ENCODE peak calls at places on chromosomes 4 and X, in ten cellular contexts. One of them, this sample, is unnamed.
A peak's percentile ranks its signal among the peaks of the same experiment; 100 is the strongest.

GRCh38 chr4:17788956-17789355 is 7.5 kb upstream of the FAM184B start:
- DNase-seq in effector memory CD4-positive, alpha-beta T cell: no peak
- DNase-seq in pancreas: no peak
- DNase-seq in psoas muscle: no peak
- DNase-seq in colonic mucosa: no peak
- DNase-seq in K562: no peak
- DNase-seq in testis: no peak
- DNase-seq in lung: no peak
- DNase-seq in upper lobe of right lung: no peak
- DNase-seq in mesenchymal stem cell: no peak
- DNase-seq in this sample: no peak

GRCh38 chr4:128812360-128812958 is 3.0 kb downstream of the JADE1 start:
- DNase-seq in pancreas: peak; percentile 73
- DNase-seq in lung: peak; percentile 50
- DNase-seq in K562: peak; percentile 71
- DNase-seq in effector memory CD4-positive, alpha-beta T cell: peak; percentile 4
- DNase-seq in mesenchymal stem cell: peak; percentile 83
- DNase-seq in psoas muscle: no peak
- DNase-seq in colonic mucosa: peak; percentile 38
- DNase-seq in upper lobe of right lung: no peak
- DNase-seq in testis: peak; percentile 63
- DNase-seq in this sample: peak; percentile 69

GRCh38 chr4:169208516-169208915 is 62.2 kb downstream of the SH3RF1 start:
- DNase-seq in lung: no peak
- DNase-seq in colonic mucosa: no peak
- DNase-seq in testis: no peak
- DNase-seq in upper lobe of right lung: no peak
- DNase-seq in pancreas: no peak
- DNase-seq in K562: no peak
- DNase-seq in mesenchymal stem cell: no peak
- DNase-seq in effector memory CD4-positive, alpha-beta T cell: no peak
- DNase-seq in psoas muscle: no peak
- DNase-seq in this sample: no peak

GRCh38 chrX:130028196-130028595 is 45.8 kb downstream of the BCORL1 start:
- DNase-seq in colonic mucosa: peak; percentile 52
- DNase-seq in testis: peak; percentile 50
- DNase-seq in K562: peak; percentile 59
- DNase-seq in mesenchymal stem cell: peak; percentile 29
- DNase-seq in upper lobe of right lung: peak; percentile 76
- DNase-seq in pancreas: peak; percentile 80
- DNase-seq in psoas muscle: peak; percentile 77
- DNase-seq in lung: peak; percentile 36
- DNase-seq in effector memory CD4-positive, alpha-beta T cell: peak; percentile 6
- DNase-seq in this sample: no peak

GRCh38 chr4:11669156-11669555 is 240.5 kb upstream of the HS3ST1 start:
- DNase-seq in effector memory CD4-positive, alpha-beta T cell: no peak
- DNase-seq in colonic mucosa: no peak
- DNase-seq in upper lobe of right lung: no peak
- DNase-seq in pancreas: no peak
- DNase-seq in lung: no peak
- DNase-seq in psoas muscle: no peak
- DNase-seq in K562: no peak
- DNase-seq in mesenchymal stem cell: peak; percentile 56
- DNase-seq in testis: no peak
- DNase-seq in this sample: no peak

GRCh38 chr4:73391774-73392173 is 12.3 kb upstream of the ALB start:
- DNase-seq in testis: no peak
- DNase-seq in colonic mucosa: no peak
- DNase-seq in effector memory CD4-positive, alpha-beta T cell: no peak
- DNase-seq in mesenchymal stem cell: no peak
- DNase-seq in pancreas: no peak
- DNase-seq in K562: no peak
- DNase-seq in psoas muscle: no peak
- DNase-seq in upper lobe of right lung: no peak
- DNase-seq in lung: no peak
- DNase-seq in this sample: no peak

GRCh38 chrX:94662665-94663064 is 988.7 kb downstream of the FAM133A start:
- DNase-seq in pancreas: no peak
- DNase-seq in lung: no peak
- DNase-seq in colonic mucosa: no peak
- DNase-seq in psoas muscle: no peak
- DNase-seq in testis: no peak
- DNase-seq in upper lobe of right lung: no peak
- DNase-seq in K562: no peak
- DNase-seq in effector memory CD4-positive, alpha-beta T cell: no peak
- DNase-seq in mesenchymal stem cell: no peak
- DNase-seq in this sample: no peak

GRCh38 chr4:175784986-175785525 is 27.0 kb downstream of the GPM6A start:
- DNase-seq in mesenchymal stem cell: no peak
- DNase-seq in psoas muscle: no peak
- DNase-seq in upper lobe of right lung: no peak
- DNase-seq in effector memory CD4-positive, alpha-beta T cell: no peak
- DNase-seq in colonic mucosa: no peak
- DNase-seq in K562: no peak
- DNase-seq in pancreas: no peak
- DNase-seq in lung: no peak
- DNase-seq in testis: no peak
- DNase-seq in this sample: no peak

GRCh38 chrX:2608638-2609430 is 82.3 kb upstream of the CD99 start:
- DNase-seq in testis: peak; percentile 84
- DNase-seq in colonic mucosa: peak; percentile 93
- DNase-seq in mesenchymal stem cell: peak; percentile 88
- DNase-seq in pancreas: peak; percentile 90
- DNase-seq in psoas muscle: peak; percentile 90
- DNase-seq in effector memory CD4-positive, alpha-beta T cell: peak; percentile 70
- DNase-seq in K562: peak; percentile 90
- DNase-seq in lung: peak; percentile 90
- DNase-seq in upper lobe of right lung: peak; percentile 96
- DNase-seq in this sample: peak; percentile 94

GRCh38 chr4:123478859-123479345 is 82.3 kb downstream of the SPRY1 start:
- DNase-seq in colonic mucosa: peak; percentile 38
- DNase-seq in mesenchymal stem cell: peak; percentile 90
- DNase-seq in lung: peak; percentile 75
- DNase-seq in K562: no peak
- DNase-seq in upper lobe of right lung: peak; percentile 80
- DNase-seq in testis: no peak
- DNase-seq in pancreas: no peak
- DNase-seq in effector memory CD4-positive, alpha-beta T cell: no peak
- DNase-seq in psoas muscle: no peak
- DNase-seq in this sample: no peak

GRCh38 chr4:128244379-128244778 is 43.2 kb downstream of the PGRMC2 start:
- DNase-seq in effector memory CD4-positive, alpha-beta T cell: no peak
- DNase-seq in colonic mucosa: no peak
- DNase-seq in psoas muscle: no peak
- DNase-seq in mesenchymal stem cell: peak; percentile 30
- DNase-seq in testis: no peak
- DNase-seq in lung: no peak
- DNase-seq in K562: no peak
- DNase-seq in pancreas: no peak
- DNase-seq in upper lobe of right lung: no peak
- DNase-seq in this sample: no peak

GRCh38 chr4:4390046-4390445 is 3.1 kb downstream of the NSG1 start:
- DNase-seq in lung: no peak
- DNase-seq in K562: no peak
- DNase-seq in pancreas: no peak
- DNase-seq in effector memory CD4-positive, alpha-beta T cell: no peak
- DNase-seq in colonic mucosa: no peak
- DNase-seq in upper lobe of right lung: no peak
- DNase-seq in testis: no peak
- DNase-seq in psoas muscle: no peak
- DNase-seq in mesenchymal stem cell: no peak
- DNase-seq in this sample: no peak

GRCh38 chr4:159179310-159179958 is 76.6 kb downstream of the RAPGEF2 start:
- DNase-seq in testis: no peak
- DNase-seq in colonic mucosa: no peak
- DNase-seq in mesenchymal stem cell: no peak
- DNase-seq in K562: no peak
- DNase-seq in pancreas: no peak
- DNase-seq in lung: no peak
- DNase-seq in effector memory CD4-positive, alpha-beta T cell: no peak
- DNase-seq in upper lobe of right lung: no peak
- DNase-seq in psoas muscle: no peak
- DNase-seq in this sample: no peak

GRCh38 chr4:159178147-159178541 is 75.3 kb downstream of the RAPGEF2 start:
- DNase-seq in psoas muscle: no peak
- DNase-seq in pancreas: no peak
- DNase-seq in lung: no peak
- DNase-seq in upper lobe of right lung: no peak
- DNase-seq in mesenchymal stem cell: peak; percentile 44
- DNase-seq in colonic mucosa: no peak
- DNase-seq in K562: no peak
- DNase-seq in effector memory CD4-positive, alpha-beta T cell: no peak
- DNase-seq in testis: no peak
- DNase-seq in this sample: no peak

GRCh38 chr4:159175165-159175988 is 72.5 kb downstream of the RAPGEF2 start:
- DNase-seq in mesenchymal stem cell: peak; percentile 91
- DNase-seq in K562: peak; percentile 58
- DNase-seq in colonic mucosa: peak; percentile 70
- DNase-seq in pancreas: no peak
- DNase-seq in testis: peak; percentile 74
- DNase-seq in effector memory CD4-positive, alpha-beta T cell: peak; percentile 23
- DNase-seq in lung: peak; percentile 66
- DNase-seq in psoas muscle: peak; percentile 62
- DNase-seq in upper lobe of right lung: no peak
- DNase-seq in this sample: peak; percentile 79

GRCh38 chr4:159175989-159176375 is 73.1 kb downstream of the RAPGEF2 start:
- DNase-seq in lung: no peak
- DNase-seq in effector memory CD4-positive, alpha-beta T cell: no peak
- DNase-seq in pancreas: no peak
- DNase-seq in psoas muscle: no peak
- DNase-seq in colonic mucosa: no peak
- DNase-seq in testis: no peak
- DNase-seq in upper lobe of right lung: no peak
- DNase-seq in mesenchymal stem cell: no peak
- DNase-seq in K562: no peak
- DNase-seq in this sample: no peak

GRCh38 chr4:159177265-159178146 is 74.6 kb downstream of the RAPGEF2 start:
- DNase-seq in effector memory CD4-positive, alpha-beta T cell: no peak
- DNase-seq in testis: no peak
- DNase-seq in upper lobe of right lung: no peak
- DNase-seq in colonic mucosa: no peak
- DNase-seq in mesenchymal stem cell: no peak
- DNase-seq in K562: no peak
- DNase-seq in psoas muscle: no peak
- DNase-seq in pancreas: no peak
- DNase-seq in lung: no peak
- DNase-seq in this sample: no peak
- H3K4me1 ChIP-seq in effector memory CD4-positive, alpha-beta T cell: no peaks in the 10 kb centered on the region
- H3K4me1 ChIP-seq in testis: no peaks in the 10 kb centered on the region
- H3K4me1 ChIP-seq in upper lobe of right lung: peaks cover 57% of the 10 kb centered on the region
- H3K4me1 ChIP-seq in colonic mucosa: peaks cover 10% of the 10 kb centered on the region
- H3K4me1 ChIP-seq in mesenchymal stem cell: peaks cover 7% of the 10 kb centered on the region
- H3K4me1 ChIP-seq in K562: peaks cover 3% of the 10 kb centered on the region
- H3K4me1 ChIP-seq in psoas muscle: peaks cover 75% of the 10 kb centered on the region
- H3K4me1 ChIP-seq in pancreas: peaks cover 26% of the 10 kb centered on the region
- H3K4me1 ChIP-seq in lung: peaks cover 22% of the 10 kb centered on the region
- H3K4me1 ChIP-seq in this sample: peaks cover 11% of the 10 kb centered on the region

DNA sequence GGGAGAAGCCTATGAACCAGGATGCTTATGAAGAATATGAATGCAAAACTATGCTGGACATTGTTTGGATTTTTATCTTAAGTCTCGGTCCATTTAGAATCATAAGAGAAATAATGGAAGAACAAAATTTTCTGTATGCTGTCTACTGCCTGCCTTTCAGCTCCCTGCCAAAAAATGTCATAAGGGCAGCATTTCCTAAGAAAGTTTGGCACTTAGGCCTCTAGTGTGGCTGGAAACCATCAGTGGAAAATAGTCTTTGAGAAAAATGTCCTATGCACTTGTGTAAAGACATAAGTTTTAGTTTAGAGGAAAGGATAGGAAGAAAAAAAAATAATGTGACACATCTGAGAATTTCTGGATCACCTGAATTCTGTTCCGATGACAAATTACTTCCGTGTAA is 365.8 kb upstream of the MAD2L1 start:
- DNase-seq in mesenchymal stem cell: no peak
- DNase-seq in colonic mucosa: no peak
- DNase-seq in K562: no peak
- DNase-seq in pancreas: no peak
- DNase-seq in upper lobe of right lung: no peak
- DNase-seq in testis: no peak
- DNase-seq in psoas muscle: no peak
- DNase-seq in effector memory CD4-positive, alpha-beta T cell: no peak
- DNase-seq in lung: no peak
- DNase-seq in this sample: no peak
- H3K4me3 ChIP-seq in mesenchymal stem cell: no peak overlapping the region
- H3K4me3 ChIP-seq in colonic mucosa: no peak overlapping the region
- H3K4me3 ChIP-seq in K562: no peak overlapping the region
- H3K4me3 ChIP-seq in pancreas: no peak overlapping the region
- H3K4me3 ChIP-seq in upper lobe of right lung: no peak overlapping the region
- H3K4me3 ChIP-seq in testis: no peak overlapping the region
- H3K4me3 ChIP-seq in psoas muscle: no peak overlapping the region
- H3K4me3 ChIP-seq in effector memory CD4-positive, alpha-beta T cell: no peak overlapping the region
- H3K4me3 ChIP-seq in lung: no peak overlapping the region
- H3K4me3 ChIP-seq in this sample: no peak overlapping the region

DNA sequence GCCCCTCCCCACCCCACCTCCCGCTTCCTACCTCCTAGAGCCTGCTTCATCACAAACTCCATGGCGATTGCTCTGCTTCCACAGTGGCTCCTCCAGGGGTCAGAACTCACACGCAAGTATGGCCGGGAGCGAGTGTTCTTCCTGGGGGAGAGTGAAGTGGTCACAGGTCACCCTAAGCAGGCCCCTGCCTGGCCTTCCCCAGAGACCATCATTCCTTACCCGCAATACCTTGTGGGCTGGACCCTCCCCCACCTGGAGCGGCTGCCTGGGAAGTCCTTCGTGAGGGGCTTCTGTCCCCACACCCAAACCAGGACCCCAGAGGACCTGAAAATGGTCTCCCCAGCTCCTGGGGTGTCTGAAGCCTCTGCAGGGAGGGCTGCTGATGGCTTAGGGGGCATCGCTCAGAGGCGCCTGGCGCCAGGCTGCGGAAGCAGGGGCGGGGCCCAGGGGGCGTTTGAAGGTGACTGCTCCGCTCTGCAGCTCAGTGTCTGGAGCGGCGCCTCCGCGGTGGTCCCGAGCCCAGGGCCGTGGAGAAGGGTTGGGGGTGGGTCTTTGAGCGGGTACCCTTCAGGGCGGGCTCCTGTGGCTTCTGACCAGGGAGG is 1.4 kb downstream of the CPLX1 start:
- DNase-seq in testis: no peak
- DNase-seq in pancreas: no peak
- DNase-seq in K562: no peak
- DNase-seq in effector memory CD4-positive, alpha-beta T cell: no peak
- DNase-seq in lung: no peak
- DNase-seq in psoas muscle: peak; percentile 48
- DNase-seq in colonic mucosa: no peak
- DNase-seq in upper lobe of right lung: peak; percentile 57
- DNase-seq in mesenchymal stem cell: peak; percentile 52
- DNase-seq in this sample: no peak
- H3K27me3 ChIP-seq in testis: no peaks in the 10 kb centered on the region
- H3K27me3 ChIP-seq in pancreas: no peaks in the 10 kb centered on the region
- H3K27me3 ChIP-seq in K562: peaks cover 69% of the 10 kb centered on the region
- H3K27me3 ChIP-seq in effector memory CD4-positive, alpha-beta T cell: peaks cover 24% of the 10 kb centered on the region
- H3K27me3 ChIP-seq in lung: no peaks in the 10 kb centered on the region
- H3K27me3 ChIP-seq in psoas muscle: no peaks in the 10 kb centered on the region
- H3K27me3 ChIP-seq in colonic mucosa: peaks cover 37% of the 10 kb centered on the region
- H3K27me3 ChIP-seq in upper lobe of right lung: peaks cover 68% of the 10 kb centered on the region
- H3K27me3 ChIP-seq in mesenchymal stem cell: peaks cover 84% of the 10 kb centered on the region
- H3K27me3 ChIP-seq in this sample: peaks cover 38% of the 10 kb centered on the region

DNA sequence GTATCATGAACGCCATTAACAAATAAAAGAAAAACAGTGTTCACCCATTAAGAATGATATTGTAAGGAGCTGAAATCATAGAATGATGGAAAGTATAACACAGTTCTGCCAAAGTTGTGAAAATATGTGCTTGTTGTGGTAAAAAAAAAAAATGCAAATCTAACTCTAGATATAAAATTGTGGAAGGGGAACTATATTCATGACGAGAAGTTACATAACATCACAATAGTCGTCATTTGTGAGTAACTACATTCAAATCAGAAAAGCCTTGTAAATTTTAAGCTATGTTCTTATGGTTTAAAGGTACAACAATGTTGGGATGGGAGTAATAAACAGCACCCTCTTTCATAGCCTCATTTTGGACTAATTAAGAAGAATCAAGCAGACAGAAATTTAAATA is 57.6 kb upstream of the PRDM8 start:
- DNase-seq in effector memory CD4-positive, alpha-beta T cell: no peak
- DNase-seq in mesenchymal stem cell: no peak
- DNase-seq in pancreas: no peak
- DNase-seq in upper lobe of right lung: no peak
- DNase-seq in K562: no peak
- DNase-seq in psoas muscle: no peak
- DNase-seq in lung: no peak
- DNase-seq in colonic mucosa: no peak
- DNase-seq in testis: no peak
- DNase-seq in this sample: no peak
- H3K4me1 ChIP-seq in effector memory CD4-positive, alpha-beta T cell: peaks cover 8% of the 10 kb centered on the region
- H3K4me1 ChIP-seq in mesenchymal stem cell: no peaks in the 10 kb centered on the region
- H3K4me1 ChIP-seq in pancreas: no peaks in the 10 kb centered on the region
- H3K4me1 ChIP-seq in upper lobe of right lung: peaks cover 6% of the 10 kb centered on the region
- H3K4me1 ChIP-seq in K562: peaks cover 12% of the 10 kb centered on the region
- H3K4me1 ChIP-seq in psoas muscle: no peaks in the 10 kb centered on the region
- H3K4me1 ChIP-seq in lung: no peaks in the 10 kb centered on the region
- H3K4me1 ChIP-seq in colonic mucosa: no peaks in the 10 kb centered on the region
- H3K4me1 ChIP-seq in testis: no peaks in the 10 kb centered on the region
- H3K4me1 ChIP-seq in this sample: no peaks in the 10 kb centered on the region

This sample was measured in HAP-1.